ENCODE peak calls at places on chromosomes 6 and 20, in nine cellular contexts. W is brain microvascular endothelial cell; X is left colon; K is HuH-7; R is pancreas; N is HFF-Myc; F is HS-5; P is EH; I is central memory CD4-positive, alpha-beta T cell. Y is an unnamed sample.

GRCh38 chr6:50925548-50925947 is 106.9 kb downstream of the TFAP2B start:
- DNase-seq in W (no peak), X (no peak), K (no peak), R (no peak), N (no peak), F (no peak), P (no peak), I (no peak), Y (no peak)

GRCh38 chr6:159961523-159961922 is 7.4 kb upstream of the IGF2R start:
- DNase-seq in W (no peak), X (no peak), K (no peak), R (no peak), N (no peak), F (no peak), P (peak; percentile 64), I (no peak), Y (no peak)

GRCh38 chr20:19785886-19786285 is 27.8 kb downstream of the RIN2 start:
- DNase-seq in W (peak; percentile 19), X (no peak), K (no peak), R (no peak), N (no peak), F (no peak), P (peak; percentile 58), I (no peak), Y (no peak)

GRCh38 chr20:54217762-54218161 is 9.9 kb downstream of the PFDN4 start:
- DNase-seq in W (no peak), X (no peak), K (no peak), R (no peak), N (no peak), F (no peak), P (no peak), I (no peak), Y (no peak)

GRCh38 chr6:15441982-15442381 is 196.1 kb downstream of the JARID2 start:
- DNase-seq in W (no peak), X (no peak), K (no peak), R (no peak), N (no peak), F (no peak), P (no peak), I (no peak), Y (no peak)

GRCh38 chr20:38083338-38084048 is 49.9 kb downstream of the RPRD1B start:
- DNase-seq in W (peak; percentile 67), X (no peak), K (no peak), R (no peak), N (no peak), F (no peak), P (peak; percentile 15), I (no peak), Y (no peak)

GRCh38 chr20:54774423-54774822 is 299.0 kb downstream of the DOK5 start:
- DNase-seq in W (no peak), X (no peak), K (no peak), R (no peak), N (no peak), F (no peak), P (no peak), I (no peak), Y (no peak)

GRCh38 chr20:34522969-34523871 is 7.0 kb downstream of the DYNLRB1 start:
- DNase-seq in W (peak; percentile 75), X (peak; percentile 60), K (peak; percentile 91), R (peak; percentile 48), N (no peak), F (no peak), P (peak; percentile 85), I (peak; percentile 35), Y (peak; percentile 68)

GRCh38 chr20:62856931-62857619 is 4.5 kb downstream of the TCFL5 start:
- DNase-seq in W (no peak), X (no peak), K (no peak), R (no peak), N (no peak), F (no peak), P (no peak), I (no peak), Y (no peak)

GRCh38 chr6:144931172-144932035 is 646.3 kb downstream of the UTRN start:
- DNase-seq in W (peak; percentile 50), X (no peak), K (peak; percentile 22), R (peak; percentile 57), N (no peak), F (no peak), P (peak; percentile 66), I (peak; percentile 5), Y (peak; percentile 30)

GRCh38 chr6:167338551-167339117 is 13.7 kb downstream of the TTLL2 start:
- DNase-seq in W (no peak), X (no peak), K (no peak), R (no peak), N (no peak), F (no peak), P (no peak), I (no peak), Y (no peak)

Y was measured in HEK293T.